ENCODE peak calls at places on chromosomes 5 and 9, in four cellular contexts. R is esophagus squamous epithelium, H is lower lobe of right lung, C is endothelial cell of umbilical vein. K is an unnamed sample.

GRCh38 chr5:41071975-41072374 is 833 bp upstream of the MROH2B start:
- DNase-seq in H (no peak), R (no peak), C (no peak), K (no peak)

GRCh38 chr5:1312993-1313833 is 18.3 kb upstream of the TERT start:
- DNase-seq in R (no peak), C (no peak), H (peak; percentile 45), K (peak; percentile 32)

GRCh38 chr5:124259017-124259416 is 487.4 kb downstream of the ZNF608 start:
- DNase-seq in C (no peak), H (no peak), R (no peak), K (no peak)

GRCh38 chr5:103330875-103331274 is 72.3 kb downstream of the MACIR start:
- DNase-seq in H (no peak), R (no peak), C (no peak), K (no peak)

GRCh38 chr9:129731477-129732085 is 21.3 kb downstream of the PTGES start:
- DNase-seq in C (no peak), H (no peak), R (no peak), K (no peak)

GRCh38 chr5:36066540-36067210 is at the start of gene UGT3A2:
- DNase-seq in C (no peak), H (no peak), R (no peak), K (no peak)

GRCh38 chr5:15797116-15797515 is 297.1 kb downstream of the FBXL7 start:
- DNase-seq in R (no peak), H (no peak), C (no peak), K (no peak)

GRCh38 chr9:93231121-93231694 is 47.3 kb downstream of the WNK2 start:
- DNase-seq in H (peak; percentile 69), R (no peak), C (no peak), K (no peak)

GRCh38 chr9:133563286-133564213 is 29.0 kb downstream of the ADAMTSL2 start:
- DNase-seq in H (no peak), R (no peak), C (no peak), K (no peak)

GRCh38 chr9:14538529-14538928 is 154.7 kb downstream of the ZDHHC21 start:
- DNase-seq in C (no peak), R (no peak), H (no peak), K (no peak)

GRCh38 chr5:74127377-74128338 is 501.7 kb downstream of the ARHGEF28 start:
- DNase-seq in H (no peak), R (no peak), C (peak; percentile 97), K (no peak)

GRCh38 chr9:73219985-73220626 is 68.4 kb downstream of the ANXA1 start:
- DNase-seq in H (no peak), R (no peak), C (no peak), K (no peak)

GRCh38 chr5:6377582-6378127 is 692 bp downstream of the MED10 start:
- DNase-seq in C (peak; percentile 13), R (no peak), H (no peak), K (no peak)

GRCh38 chr5:14922456-14922855 is 50.9 kb upstream of the ANKH start:
- DNase-seq in C (no peak), R (no peak), H (no peak), K (no peak)

GRCh38 chr9:36818965-36819870 is 214.8 kb downstream of the PAX5 start:
- DNase-seq in H (no peak), C (no peak), R (no peak), K (no peak)

GRCh38 chr9:114869845-114870244 is 60.5 kb downstream of the TNFSF8 start:
- DNase-seq in H (peak; percentile 52), C (no peak), R (no peak), K (no peak)

GRCh38 chr5:109924708-109925107 is 235.0 kb downstream of the MAN2A1 start:
- DNase-seq in H (no peak), R (no peak), C (no peak), K (no peak)

GRCh38 chr5:124022966-124023365 is 511.0 kb downstream of the CSNK1G3 start:
- DNase-seq in R (no peak), C (no peak), H (no peak), K (no peak)

GRCh38 chr5:97111612-97112011 is 30.8 kb downstream of the LIX1 start:
- DNase-seq in C (no peak), H (no peak), R (no peak), K (no peak)

GRCh38 chr9:18350036-18350435 is 123.9 kb upstream of the ADAMTSL1 start:
- DNase-seq in H (no peak), R (no peak), C (no peak), K (no peak)

GRCh38 chr9:77158772-77159513 is 18.4 kb upstream of the VPS13A start:
- DNase-seq in C (peak; percentile 92), H (no peak), R (no peak), K (no peak)

GRCh38 chr5:134240421-134240962 is 14.6 kb upstream of the PPP2CA start:
- DNase-seq in C (no peak), R (no peak), H (no peak), K (no peak)

GRCh38 chr9:123795336-123795735 is 134.6 kb downstream of the DENND1A start:
- DNase-seq in C (no peak), R (no peak), H (no peak), K (no peak)

GRCh38 chr5:81838307-81838906 is 87.5 kb upstream of the SSBP2 start:
- DNase-seq in C (peak; percentile 34), R (no peak), H (no peak), K (no peak)

GRCh38 chr5:40869371-40869770 is 28.2 kb downstream of the CARD6 start:
- DNase-seq in R (no peak), H (no peak), C (no peak), K (no peak)

GRCh38 chr9:116549061-116549664 is 137.9 kb upstream of the TRIM32 start:
- DNase-seq in H (peak; percentile 70), C (no peak), R (no peak), K (no peak)

GRCh38 chr9:13410566-13411031 is 131.1 kb upstream of the MPDZ start:
- DNase-seq in R (no peak), H (no peak), C (peak; percentile 80), K (no peak)

GRCh38 chr5:132471944-132472343 is 18.6 kb downstream of the IRF1 start:
- DNase-seq in C (no peak), R (no peak), H (no peak), K (no peak)
- H3K4me1 ChIP-seq in C (peaks cover 18% of the 10 kb centered on the region), R (peaks cover 3% of the 10 kb centered on the region), H (peaks cover 72% of the 10 kb centered on the region), K (peaks cover 74% of the 10 kb centered on the region)

GRCh38 chr9:120710110-120710981 is 3.9 kb downstream of the MEGF9 start:
- DNase-seq in H (no peak), C (peak; percentile 35), R (no peak), K (no peak)
- H3K27ac ChIP-seq in H (peak overlapping the region; percentile 90), C (no peak overlapping the region), R (peak overlapping the region; percentile 94), K (peak overlapping the region; percentile 52)

GRCh38 chr9:104968025-104968982 is 40.3 kb upstream of the ABCA1 start:
- DNase-seq in C (peak; percentile 86), R (peak; percentile 42), H (peak; percentile 92), K (peak; percentile 76)

GRCh38 chr9:104970588-104970987 is 42.6 kb upstream of the ABCA1 start:
- DNase-seq in C (no peak), R (no peak), H (no peak), K (no peak)

GRCh38 chr9:104972242-104972866 is 44.4 kb upstream of the ABCA1 start:
- DNase-seq in H (no peak), C (no peak), R (no peak), K (no peak)

GRCh38 chr9:104971521-104971920 is 43.6 kb upstream of the ABCA1 start:
- DNase-seq in C (no peak), H (no peak), R (no peak), K (no peak)

DNA sequence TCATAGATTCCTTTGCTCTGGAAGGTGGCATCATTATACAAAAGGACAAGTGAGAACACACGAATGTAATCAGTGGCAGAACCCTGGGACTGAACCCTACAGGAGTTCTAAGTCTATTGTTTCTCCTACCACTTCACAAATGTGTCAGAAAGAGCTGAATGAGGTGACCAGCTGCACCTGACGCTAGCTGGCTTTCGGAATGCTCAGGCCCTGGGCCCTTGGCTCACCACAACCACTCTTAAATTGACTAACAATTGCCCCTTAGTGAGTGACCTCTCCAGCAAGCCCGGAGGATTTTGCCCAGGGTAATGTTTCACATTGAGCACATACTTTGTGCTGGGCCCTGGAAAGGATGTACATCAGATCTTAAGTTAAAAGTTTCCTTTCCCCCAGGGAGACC is 41.2 kb upstream of the ABCA1 start:
- DNase-seq in H (no peak), C (no peak), R (no peak), K (no peak)
- H3K4me3 ChIP-seq in H (peak overlapping the region; percentile 83), C (no peak overlapping the region), R (no peak overlapping the region), K (no peak overlapping the region)

DNA sequence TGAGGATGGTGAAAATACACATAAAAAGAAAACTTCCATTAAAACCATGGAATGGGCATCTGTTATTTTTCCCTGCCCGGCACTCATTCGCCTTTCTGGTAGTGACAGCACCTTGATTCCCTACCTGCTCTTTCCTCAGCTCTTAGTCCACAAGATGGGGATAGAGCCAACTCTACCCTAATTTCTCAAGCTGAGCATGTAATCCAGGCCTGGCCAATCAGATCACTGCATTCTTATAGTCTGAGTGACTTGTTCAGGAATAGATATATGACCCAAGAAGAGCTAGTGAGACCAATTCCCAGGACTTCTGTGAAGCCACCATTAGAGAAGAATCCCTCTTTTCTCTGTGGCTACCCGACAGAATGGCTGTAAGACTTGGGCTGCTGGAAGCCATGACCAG is 58.1 kb downstream of the TSSK1B start:
- DNase-seq in R (no peak), H (no peak), C (no peak), K (no peak)
- H3K4me1 ChIP-seq in R (no peaks in the 10 kb centered on the region), H (no peaks in the 10 kb centered on the region), C (peaks cover 28% of the 10 kb centered on the region), K (peaks cover 17% of the 10 kb centered on the region)

GRCh38 chr9:121187681-121188305 is 13.9 kb downstream of the RAB14 start:
- DNase-seq in R (no peak), C (no peak), H (no peak), K (no peak)
- H3K27ac ChIP-seq in R (no peak overlapping the region), C (no peak overlapping the region), H (no peak overlapping the region), K (no peak overlapping the region)

GRCh38 chr9:101448680-101449070 is 13.1 kb upstream of the ALDOB start:
- DNase-seq in R (no peak), C (no peak), H (no peak), K (no peak)
- H3K4me3 ChIP-seq in R (peak overlapping the region; percentile 51), C (no peak overlapping the region), H (peak overlapping the region; percentile 62), K (no peak overlapping the region)

DNA sequence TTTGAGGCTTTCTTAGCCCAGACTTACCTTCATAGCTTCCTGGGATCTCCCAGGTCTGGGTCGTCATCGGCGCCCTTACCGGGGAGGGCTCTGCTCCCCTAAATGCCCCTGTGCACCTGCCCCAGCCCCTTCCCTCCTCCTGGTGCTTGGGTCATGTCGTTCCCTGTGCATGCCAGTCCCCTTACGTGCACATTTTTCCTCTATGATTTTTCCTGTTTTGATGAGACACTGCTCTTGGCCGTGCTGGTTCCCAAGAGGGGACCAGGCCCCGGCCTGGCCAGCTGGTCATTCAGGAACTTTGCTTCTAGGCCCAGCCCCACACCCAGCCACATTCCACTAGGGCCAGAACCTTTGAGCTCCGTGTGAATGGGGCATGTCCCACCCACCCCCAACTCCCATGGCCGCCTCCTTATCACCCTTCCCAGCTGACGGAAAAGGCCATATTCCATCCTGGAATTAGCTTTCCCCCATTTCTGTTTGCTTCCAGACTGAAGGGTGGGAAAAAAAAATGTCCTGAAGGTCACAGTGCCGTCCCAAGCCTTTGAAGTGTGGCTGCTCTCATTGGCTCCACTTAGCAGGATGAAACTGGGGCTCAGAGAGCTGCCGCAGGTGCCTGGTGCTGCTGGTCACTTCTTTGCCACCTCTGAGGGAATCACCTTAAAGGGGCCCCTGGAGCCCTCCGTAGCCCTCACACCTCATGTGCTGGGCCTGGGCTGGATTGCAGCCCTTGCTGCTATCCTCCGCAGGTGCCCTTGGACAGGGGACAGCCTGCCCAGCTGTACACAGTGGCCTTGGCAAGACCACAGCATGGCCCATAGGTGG is 25.1 kb downstream of the ERGIC1 start:
- DNase-seq in R (no peak), C (peak; percentile 96), H (peak; percentile 69), K (no peak)
- H3K4me1 ChIP-seq in R (peaks cover 60% of the 10 kb centered on the region), C (peaks cover 68% of the 10 kb centered on the region), H (peaks cover 76% of the 10 kb centered on the region), K (peaks cover 9% of the 10 kb centered on the region)

K was measured in effector memory CD4-positive, alpha-beta T cell.